ENCODE peak calls at places on chromosome 2, in six cellular contexts. I, G, D, Y, C and U are unnamed samples.

GRCh38 chr2:233108611-233109490 is 48.7 kb downstream of the INPP5D start:
- DNase-seq in G (no peak), I (no peak), D (no peak), C (no peak), Y (no peak), U (no peak)

GRCh38 chr2:97675714-97676113 is 6.2 kb downstream of the C2orf92 start:
- DNase-seq in C (no peak), G (no peak), I (no peak), Y (no peak), D (no peak), U (no peak)

GRCh38 chr2:147782521-147782920 is 62.3 kb upstream of the ACVR2A start:
- DNase-seq in Y (peak), C (no peak), I (no peak), G (no peak), D (peak), U (no peak)

GRCh38 chr2:42602218-42602936 is 33.9 kb downstream of the MTA3 start:
- DNase-seq in C (no peak), D (no peak), G (no peak), Y (no peak), I (no peak), U (no peak)

GRCh38 chr2:119475225-119475856 is 43.7 kb downstream of the TMEM37 start:
- DNase-seq in G (peak), C (no peak), Y (no peak), I (no peak), D (no peak), U (no peak)

GRCh38 chr2:120673571-120674061 is 62.1 kb upstream of the GLI2 start:
- DNase-seq in Y (no peak), C (no peak), G (no peak), D (no peak), I (no peak), U (no peak)

GRCh38 chr2:107467414-107467813 is 359.3 kb upstream of the RGPD4 start:
- DNase-seq in C (no peak), Y (no peak), D (no peak), I (no peak), G (no peak), U (no peak)

GRCh38 chr2:147025611-147026010 is 819.2 kb upstream of the ACVR2A start:
- DNase-seq in Y (no peak), I (peak), D (peak), C (no peak), G (no peak), U (no peak)

GRCh38 chr2:178193823-178194599 is at the start of gene OSBPL6:
- DNase-seq in D (peak), C (peak), I (peak), Y (peak), G (peak), U (peak)

GRCh38 chr2:14234911-14235310 is 397.6 kb upstream of the LRATD1 start:
- DNase-seq in I (no peak), C (no peak), D (no peak), Y (no peak), G (no peak), U (peak)